ENCODE peak calls at places on chromosomes 2 and 18, in five cellular contexts. One of them, this sample, is unnamed.

GRCh38 chr2:117801826-117802225 is 12.7 kb upstream of the DDX18 start:
- DNase-seq in amygdala: no peak
- DNase-seq in fibroblast of the aortic adventitia: no peak
- DNase-seq in stimulated activated CD4-positive, alpha-beta T cell treated with anti-CD3 and anti-CD28 coated beads, Interleukin-2, amount 100 ng/mL, for 48 hours: no peak
- DNase-seq in HT-29: no peak
- DNase-seq in this sample: no peak

GRCh38 chr2:241514986-241515737 is 6.8 kb upstream of the STK25 start:
- DNase-seq in fibroblast of the aortic adventitia: no peak
- DNase-seq in stimulated activated CD4-positive, alpha-beta T cell treated with anti-CD3 and anti-CD28 coated beads, Interleukin-2, amount 100 ng/mL, for 48 hours: no peak
- DNase-seq in HT-29: no peak
- DNase-seq in amygdala: no peak
- DNase-seq in this sample: no peak

GRCh38 chr2:53770264-53770663 is 2.7 kb downstream of the CHAC2 start:
- DNase-seq in fibroblast of the aortic adventitia: no peak
- DNase-seq in stimulated activated CD4-positive, alpha-beta T cell treated with anti-CD3 and anti-CD28 coated beads, Interleukin-2, amount 100 ng/mL, for 48 hours: no peak
- DNase-seq in HT-29: no peak
- DNase-seq in amygdala: no peak
- DNase-seq in this sample: no peak

GRCh38 chr2:34004936-34005335 is 405.8 kb upstream of the FAM98A start:
- DNase-seq in amygdala: peak; percentile 14
- DNase-seq in fibroblast of the aortic adventitia: no peak
- DNase-seq in HT-29: no peak
- DNase-seq in stimulated activated CD4-positive, alpha-beta T cell treated with anti-CD3 and anti-CD28 coated beads, Interleukin-2, amount 100 ng/mL, for 48 hours: no peak
- DNase-seq in this sample: no peak

GRCh38 chr2:201985740-201986735 is 47.6 kb upstream of the FZD7 start:
- DNase-seq in stimulated activated CD4-positive, alpha-beta T cell treated with anti-CD3 and anti-CD28 coated beads, Interleukin-2, amount 100 ng/mL, for 48 hours: no peak
- DNase-seq in HT-29: no peak
- DNase-seq in amygdala: no peak
- DNase-seq in fibroblast of the aortic adventitia: no peak
- DNase-seq in this sample: no peak

GRCh38 chr2:231199219-231199618 is 788 bp downstream of the ARMC9 start:
- DNase-seq in fibroblast of the aortic adventitia: peak; percentile 78
- DNase-seq in HT-29: peak; percentile 45
- DNase-seq in amygdala: no peak
- DNase-seq in stimulated activated CD4-positive, alpha-beta T cell treated with anti-CD3 and anti-CD28 coated beads, Interleukin-2, amount 100 ng/mL, for 48 hours: no peak
- DNase-seq in this sample: no peak

GRCh38 chr18:5872886-5873285 is 22.4 kb downstream of the TMEM200C start:
- DNase-seq in amygdala: no peak
- DNase-seq in fibroblast of the aortic adventitia: no peak
- DNase-seq in HT-29: no peak
- DNase-seq in stimulated activated CD4-positive, alpha-beta T cell treated with anti-CD3 and anti-CD28 coated beads, Interleukin-2, amount 100 ng/mL, for 48 hours: no peak
- DNase-seq in this sample: no peak

GRCh38 chr18:79540914-79541301 is 138.7 kb upstream of the CTDP1 start:
- DNase-seq in fibroblast of the aortic adventitia: no peak
- DNase-seq in amygdala: no peak
- DNase-seq in HT-29: no peak
- DNase-seq in stimulated activated CD4-positive, alpha-beta T cell treated with anti-CD3 and anti-CD28 coated beads, Interleukin-2, amount 100 ng/mL, for 48 hours: no peak
- DNase-seq in this sample: no peak

GRCh38 chr2:238518828-238519186 is 92.1 kb downstream of the ASB1 start:
- DNase-seq in amygdala: no peak
- DNase-seq in HT-29: no peak
- DNase-seq in stimulated activated CD4-positive, alpha-beta T cell treated with anti-CD3 and anti-CD28 coated beads, Interleukin-2, amount 100 ng/mL, for 48 hours: no peak
- DNase-seq in fibroblast of the aortic adventitia: no peak
- DNase-seq in this sample: no peak

GRCh38 chr2:81266106-81266505 is 961.6 kb upstream of the LRRTM1 start:
- DNase-seq in fibroblast of the aortic adventitia: no peak
- DNase-seq in amygdala: no peak
- DNase-seq in stimulated activated CD4-positive, alpha-beta T cell treated with anti-CD3 and anti-CD28 coated beads, Interleukin-2, amount 100 ng/mL, for 48 hours: no peak
- DNase-seq in HT-29: peak; percentile 71
- DNase-seq in this sample: no peak

GRCh38 chr2:175293776-175294175 is 112.3 kb upstream of the ATP5MC3 start:
- DNase-seq in fibroblast of the aortic adventitia: no peak
- DNase-seq in stimulated activated CD4-positive, alpha-beta T cell treated with anti-CD3 and anti-CD28 coated beads, Interleukin-2, amount 100 ng/mL, for 48 hours: no peak
- DNase-seq in amygdala: no peak
- DNase-seq in HT-29: no peak
- DNase-seq in this sample: no peak